ENCODE peak calls at places on chromosomes 5 and 9, in nine cellular contexts. Y is stromal cell of bone marrow, O is caudate nucleus, A is left colon, X is anterior cingulate cortex, I is HFF-Myc, V is SK-N-SH, Q is activated gamma-delta T cell, M is colonic mucosa. R is an unnamed sample.

GRCh38 chr9:91481971-91482370 is 58.3 kb upstream of the NFIL3 start:
- DNase-seq in I (no peak), V (no peak), O (no peak), M (no peak), X (no peak), Q (no peak), A (no peak), Y (no peak), R (no peak)

GRCh38 chr5:69217154-69217731 is 17.4 kb upstream of the CDK7 start:
- DNase-seq in A (no peak), X (no peak), Q (peak; percentile 94), I (no peak), O (no peak), Y (no peak), M (no peak), V (peak; percentile 98), R (no peak)

GRCh38 chr5:141778683-141779082 is 96.7 kb upstream of the ARAP3 start:
- DNase-seq in Y (no peak), M (no peak), Q (no peak), V (no peak), I (no peak), A (no peak), O (no peak), X (no peak), R (no peak)

GRCh38 chr5:159010611-159011497 is 88.9 kb downstream of the EBF1 start:
- DNase-seq in V (peak; percentile 14), Q (no peak), I (no peak), Y (no peak), M (no peak), O (no peak), A (no peak), X (no peak), R (no peak)

GRCh38 chr5:133850811-133851210 is 117.6 kb downstream of the C5orf15 start:
- DNase-seq in Y (no peak), A (no peak), V (no peak), M (no peak), Q (no peak), X (no peak), I (no peak), O (no peak), R (no peak)

GRCh38 chr5:81513982-81514381 is 120.0 kb upstream of the ACOT12 start:
- DNase-seq in O (no peak), Y (no peak), Q (no peak), V (no peak), M (no peak), I (no peak), X (no peak), A (no peak), R (no peak)

GRCh38 chr5:139638736-139639618 is 9.2 kb upstream of the CXXC5 start:
- DNase-seq in X (no peak), I (no peak), Q (no peak), A (no peak), V (peak; percentile 59), O (no peak), Y (no peak), M (peak; percentile 22), R (no peak)

GRCh38 chr5:82749453-82749852 is 327.7 kb downstream of the TMEM167A start:
- DNase-seq in I (no peak), O (peak; percentile 15), X (no peak), V (peak; percentile 36), A (no peak), Q (no peak), Y (no peak), M (no peak), R (no peak)

GRCh38 chr5:91126448-91126847 is 256.7 kb downstream of the ARRDC3 start:
- DNase-seq in Q (no peak), A (no peak), Y (peak; percentile 88), X (no peak), I (peak; percentile 47), M (no peak), O (no peak), V (no peak), R (peak; percentile 74)

GRCh38 chr5:138463335-138464017 is 1.8 kb upstream of the EGR1 start:
- DNase-seq in O (no peak), Y (peak; percentile 80), I (no peak), Q (no peak), M (no peak), X (no peak), A (peak; percentile 46), V (peak; percentile 56), R (no peak)

GRCh38 chr5:171644536-171644935 is 141.1 kb upstream of the SMIM23 start:
- DNase-seq in Y (no peak), X (peak; percentile 17), Q (no peak), A (no peak), V (peak; percentile 41), O (no peak), I (no peak), M (no peak), R (no peak)

GRCh38 chr9:128152781-128153116 is 3.5 kb downstream of the LCN2 start:
- DNase-seq in X (no peak), I (no peak), M (no peak), A (no peak), O (no peak), V (no peak), Q (no peak), Y (no peak), R (no peak)

GRCh38 chr9:126702501-126703329 is 89.0 kb downstream of the LMX1B start:
- DNase-seq in X (no peak), V (peak; percentile 83), Q (no peak), I (no peak), A (peak; percentile 18), M (no peak), Y (no peak), O (no peak), R (no peak)

GRCh38 chr9:70136632-70137031 is 93.0 kb downstream of the MAMDC2 start:
- DNase-seq in O (no peak), M (no peak), Q (no peak), I (peak; percentile 39), X (no peak), Y (peak; percentile 47), A (no peak), V (no peak), R (no peak)

GRCh38 chr5:78647838-78648358 is 674 bp downstream of the LHFPL2 start:
- DNase-seq in Y (no peak), X (peak; percentile 40), M (peak; percentile 62), A (no peak), V (no peak), Q (no peak), O (peak; percentile 26), I (no peak), R (no peak)

GRCh38 chr5:68423154-68423811 is 207.7 kb downstream of the PIK3R1 start:
- DNase-seq in Y (no peak), O (no peak), M (peak; percentile 38), V (no peak), A (no peak), X (no peak), I (no peak), Q (no peak), R (no peak)

GRCh38 chr9:81685763-81686613 is 3.4 kb downstream of the TLE1 start:
- DNase-seq in I (no peak), M (peak; percentile 35), X (no peak), A (no peak), V (no peak), Y (no peak), Q (no peak), O (no peak), R (no peak)

GRCh38 chr9:89352874-89353649 is 34.8 kb downstream of the SECISBP2 start:
- DNase-seq in M (no peak), Y (no peak), I (no peak), O (no peak), X (no peak), A (no peak), V (no peak), Q (no peak), R (no peak)

GRCh38 chr5:56848206-56848605 is 32.9 kb downstream of the MAP3K1 start:
- DNase-seq in Y (no peak), A (no peak), X (no peak), I (no peak), O (no peak), V (peak; percentile 7), Q (no peak), M (no peak), R (no peak)

GRCh38 chr5:176822041-176822425 is 11.7 kb downstream of the UNC5A start:
- DNase-seq in Y (no peak), A (no peak), I (no peak), X (no peak), M (no peak), O (no peak), Q (no peak), V (no peak), R (no peak)

GRCh38 chr5:147558826-147559225 is 49.0 kb upstream of the DPYSL3 start:
- DNase-seq in X (no peak), M (peak; percentile 27), I (peak; percentile 61), Q (no peak), V (peak; percentile 66), A (no peak), Y (peak; percentile 65), O (no peak), R (peak; percentile 61)

GRCh38 chr5:158450761-158451160 is 591.8 kb upstream of the CLINT1 start:
- DNase-seq in V (no peak), A (no peak), Q (no peak), I (no peak), Y (peak; percentile 21), O (no peak), M (no peak), X (no peak), R (no peak)

GRCh38 chr5:7396169-7397004 is 449 bp downstream of the ADCY2 start:
- DNase-seq in Y (no peak), I (no peak), M (no peak), V (peak; percentile 27), Q (no peak), X (no peak), A (no peak), O (no peak), R (no peak)

GRCh38 chr9:104682642-104683041 is 11.7 kb upstream of the OR13D1 start:
- DNase-seq in O (no peak), A (no peak), Q (no peak), Y (peak; percentile 29), X (no peak), M (no peak), V (peak; percentile 25), I (peak; percentile 19), R (peak; percentile 4)

GRCh38 chr9:114757395-114757794 is 48.4 kb downstream of the TNFSF15 start:
- DNase-seq in Q (no peak), I (no peak), V (no peak), X (no peak), Y (no peak), A (no peak), M (no peak), O (no peak), R (no peak)

GRCh38 chr9:123365287-123365880 is 9.4 kb downstream of the CRB2 start:
- DNase-seq in X (no peak), Y (no peak), Q (no peak), A (no peak), V (no peak), O (no peak), M (no peak), I (no peak), R (no peak)

GRCh38 chr5:53339962-53340540 is 140.4 kb upstream of the FST start:
- DNase-seq in Q (no peak), V (no peak), Y (no peak), I (no peak), A (no peak), X (no peak), O (no peak), M (no peak), R (no peak)

R was measured in AG04450.